ENCODE peak calls at places on chromosomes 12 and 14, in ten cellular contexts. T is H1, U is heart left ventricle, D is HepG2, Q is testis, E is transverse colon, K is esophagus squamous epithelium, S is stomach, A is uterus, M is suprapubic skin. L is an unnamed sample.

GRCh38 chr14:71733210-71733883 is 198.9 kb upstream of the RGS6 start:
- DNase-seq in T (no peak), U (no peak), D (no peak), Q (no peak), E (no peak), K (no peak), S (no peak), A (no peak), M (no peak), L (no peak)

GRCh38 chr12:57802607-57803006 is 15.9 kb downstream of the AVIL start:
- DNase-seq in T (no peak), U (no peak), D (no peak), Q (no peak), E (no peak), K (no peak), S (no peak), A (no peak), M (no peak), L (no peak)

GRCh38 chr14:99003646-99004045 is 268.4 kb downstream of the BCL11B start:
- DNase-seq in T (no peak), U (no peak), D (no peak), Q (no peak), E (no peak), K (no peak), S (no peak), A (no peak), M (no peak), L (no peak)

GRCh38 chr12:5656836-5657235 is 224.9 kb downstream of the NTF3 start:
- DNase-seq in T (no peak), U (no peak), D (no peak), Q (no peak), E (no peak), K (no peak), S (no peak), A (no peak), M (no peak), L (no peak)

GRCh38 chr14:22977684-22978486 is 4.5 kb downstream of the AJUBA start:
- DNase-seq in T (peak), U (peak), D (peak), Q (peak), E (peak), K (no peak), S (peak), A (peak), M (peak), L (peak)

GRCh38 chr12:28540324-28540714 is 350.1 kb downstream of the CCDC91 start:
- DNase-seq in T (no peak), U (no peak), D (no peak), Q (no peak), E (no peak), K (no peak), S (no peak), A (no peak), M (no peak), L (no peak)

GRCh38 chr14:52082903-52083302 is 14.0 kb upstream of the NID2 start:
- DNase-seq in T (no peak), U (no peak), D (no peak), Q (no peak), E (no peak), K (no peak), S (no peak), A (no peak), M (no peak), L (no peak)

GRCh38 chr12:64169999-64170398 is 52.1 kb downstream of the KICS2 start:
- DNase-seq in T (no peak), U (no peak), D (no peak), Q (no peak), E (no peak), K (no peak), S (no peak), A (no peak), M (no peak), L (no peak)

GRCh38 chr12:64611430-64612286 is 1.4 kb downstream of the RASSF3 start:
- DNase-seq in T (no peak), U (peak), D (no peak), Q (peak), E (peak), K (no peak), S (peak), A (peak), M (no peak), L (peak)

GRCh38 chr12:110370732-110371141 is 32.8 kb downstream of the ANAPC7 start:
- DNase-seq in T (no peak), U (no peak), D (no peak), Q (no peak), E (no peak), K (no peak), S (no peak), A (no peak), M (peak), L (peak)

GRCh38 chr12:129662184-129662583 is 241.6 kb downstream of the TMEM132D start:
- DNase-seq in T (no peak), U (no peak), D (no peak), Q (no peak), E (no peak), K (no peak), S (no peak), A (no peak), M (no peak), L (no peak)

DNA sequence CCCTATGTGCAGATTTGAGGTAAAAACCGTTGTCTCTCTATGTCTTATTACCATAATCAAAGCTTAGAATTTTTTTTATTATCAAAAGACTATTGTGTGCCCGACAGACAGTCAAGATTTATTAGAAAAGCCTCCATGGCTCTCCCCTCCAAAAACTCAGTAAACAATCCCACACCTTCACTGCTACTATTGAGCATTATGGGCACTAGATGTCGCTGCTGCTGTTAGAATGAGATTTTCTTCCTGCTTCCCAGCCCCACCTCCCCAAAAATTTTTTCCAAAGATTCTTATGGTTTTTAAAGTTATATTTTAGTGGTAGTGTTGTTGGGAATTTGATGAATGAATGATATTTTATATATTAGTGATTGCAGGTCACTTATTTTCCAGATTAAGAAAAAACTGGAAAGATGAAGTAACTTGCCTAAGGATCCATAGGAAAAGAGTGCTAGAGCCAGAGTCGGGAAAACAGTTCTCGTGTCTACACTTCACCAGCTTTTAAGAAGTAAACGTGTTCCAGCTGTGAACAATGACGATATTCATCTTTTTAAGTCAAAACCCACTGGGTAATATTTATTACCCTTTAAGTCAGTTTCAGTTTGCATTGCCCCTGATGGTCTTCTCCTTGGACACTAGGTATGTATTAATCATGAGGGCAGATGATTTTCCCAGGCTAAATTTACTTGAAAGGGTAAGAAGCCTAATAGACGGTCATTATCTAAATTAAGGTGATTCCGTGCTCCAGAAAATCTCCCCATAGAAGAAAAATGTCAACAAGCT is 12.2 kb upstream of the FOXG1 start:
- DNase-seq in T (no peak), U (no peak), D (peak), Q (peak), E (no peak), K (no peak), S (no peak), A (no peak), M (no peak), L (peak)
- TF ChIP-seq CTCF in T (no peak), U (peak), D (peak), Q (peak), E (peak), K (peak), S (peak), A (peak), M (no peak), L (peak)

DNA sequence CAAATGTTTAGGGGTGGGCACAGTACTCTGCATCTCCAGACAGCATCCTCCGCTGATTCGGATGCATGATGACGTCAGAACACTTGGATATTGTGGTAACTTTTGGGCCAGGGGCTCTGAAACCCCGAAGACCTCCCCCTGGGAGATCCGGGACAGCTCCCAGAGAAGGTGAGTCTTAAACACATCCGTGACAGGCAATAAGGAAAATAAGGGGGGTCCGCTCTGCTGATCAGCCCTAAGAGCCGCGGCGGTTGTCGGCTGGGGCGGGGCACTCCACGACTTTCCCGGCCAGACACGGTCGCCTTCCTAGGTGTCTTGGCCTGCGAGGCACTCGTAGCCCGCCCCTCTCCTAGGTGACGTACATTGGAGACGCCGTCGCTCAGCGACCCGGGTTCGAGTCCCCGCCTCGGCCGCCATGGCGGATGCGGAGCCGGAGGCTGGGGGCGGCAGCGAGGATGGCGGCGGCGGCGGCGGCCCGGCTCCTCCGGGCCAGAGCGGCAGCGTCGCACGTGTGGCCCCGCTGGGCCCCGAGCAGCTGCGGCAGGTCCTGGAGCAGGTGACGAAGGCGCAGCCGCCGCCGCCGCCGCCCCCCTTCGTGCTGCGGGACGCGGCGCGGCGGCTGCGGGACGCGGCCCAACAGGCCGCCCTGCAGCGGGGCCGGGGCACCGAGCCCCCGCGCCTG is at the start of gene ZNF839:
- DNase-seq in T (peak), U (peak), D (peak), Q (peak), E (peak), K (peak), S (peak), A (peak), M (peak), L (peak)
- TF ChIP-seq POLR2A in T (no peak), U (no peak), D (peak), Q (peak), E (peak), K (peak), S (no peak), A (peak), M (no peak), L (no peak)

GRCh38 chr14:92690171-92691011 is 58.0 kb downstream of the LGMN start:
- DNase-seq in T (no peak), U (no peak), D (peak), Q (peak), E (peak), K (no peak), S (peak), A (peak), M (peak), L (peak)
- TF ChIP-seq CTCF in T (peak), U (peak), D (peak), Q (peak), E (peak), K (peak), S (peak), A (no peak), M (no peak), L (peak)

GRCh38 chr14:101151930-101152310 is 248.4 kb upstream of the RTL1 start:
- DNase-seq in T (no peak), U (no peak), D (no peak), Q (no peak), E (no peak), K (no peak), S (no peak), A (no peak), M (no peak), L (no peak)
- TF ChIP-seq POLR2A in T (no peak), U (no peak), D (no peak), Q (no peak), E (no peak), K (no peak), S (no peak), A (no peak), M (no peak), L (no peak)

GRCh38 chr12:92930421-92930820 is 1.3 kb upstream of the EEA1 start:
- DNase-seq in T (no peak), U (no peak), D (no peak), Q (no peak), E (no peak), K (no peak), S (no peak), A (no peak), M (no peak), L (no peak)

GRCh38 chr12:92928431-92928961 is 599 bp downstream of the EEA1 start:
- DNase-seq in T (peak), U (peak), D (no peak), Q (peak), E (peak), K (no peak), S (no peak), A (peak), M (peak), L (peak)

GRCh38 chr12:92927436-92928116 is 1.5 kb downstream of the EEA1 start:
- DNase-seq in T (no peak), U (no peak), D (peak), Q (no peak), E (no peak), K (no peak), S (no peak), A (no peak), M (no peak), L (no peak)

GRCh38 chr12:92929957-92930356 is 862 bp upstream of the EEA1 start:
- DNase-seq in T (no peak), U (no peak), D (no peak), Q (no peak), E (no peak), K (no peak), S (no peak), A (no peak), M (no peak), L (no peak)

GRCh38 chr12:92928962-92929915 is at the start of gene EEA1:
- DNase-seq in T (peak), U (peak), D (peak), Q (peak), E (peak), K (peak), S (peak), A (peak), M (peak), L (peak)
- TF ChIP-seq CTCF in T (no peak), U (no peak), D (peak), Q (peak), E (no peak), K (peak), S (no peak), A (peak), M (no peak), L (no peak)

DNA sequence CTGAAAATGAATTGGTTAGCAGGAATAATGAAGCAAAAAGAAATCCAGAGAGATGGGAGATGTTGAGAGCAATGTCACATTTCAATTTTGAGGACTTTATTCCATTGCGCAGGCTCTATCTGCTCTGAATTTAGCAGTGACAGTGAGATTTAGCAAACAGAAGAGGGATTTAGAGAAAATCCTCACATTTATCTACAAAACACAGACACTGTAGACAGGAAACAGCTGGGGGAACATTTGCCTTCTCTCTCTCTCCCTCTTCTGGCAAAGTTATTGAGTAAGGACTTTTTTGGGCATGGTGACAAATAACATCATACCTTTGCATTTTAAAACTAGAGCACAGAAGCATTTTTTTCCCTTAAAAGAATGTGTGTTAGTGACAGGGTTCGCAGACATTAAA is at the start of gene IGF1:
- DNase-seq in T (no peak), U (no peak), D (no peak), Q (peak), E (no peak), K (no peak), S (no peak), A (no peak), M (no peak), L (no peak)
- TF ChIP-seq POLR2A in T (no peak), U (no peak), D (no peak), Q (no peak), E (no peak), K (no peak), S (no peak), A (no peak), M (no peak), L (no peak)

GRCh38 chr12:105085537-105085936 is 1.3 kb upstream of the ALDH1L2 start:
- DNase-seq in T (no peak), U (no peak), D (no peak), Q (no peak), E (no peak), K (no peak), S (no peak), A (no peak), M (no peak), L (no peak)
- TF ChIP-seq CTCF in T (no peak), U (no peak), D (no peak), Q (no peak), E (no peak), K (no peak), S (no peak), A (no peak), M (no peak), L (no peak)

DNA sequence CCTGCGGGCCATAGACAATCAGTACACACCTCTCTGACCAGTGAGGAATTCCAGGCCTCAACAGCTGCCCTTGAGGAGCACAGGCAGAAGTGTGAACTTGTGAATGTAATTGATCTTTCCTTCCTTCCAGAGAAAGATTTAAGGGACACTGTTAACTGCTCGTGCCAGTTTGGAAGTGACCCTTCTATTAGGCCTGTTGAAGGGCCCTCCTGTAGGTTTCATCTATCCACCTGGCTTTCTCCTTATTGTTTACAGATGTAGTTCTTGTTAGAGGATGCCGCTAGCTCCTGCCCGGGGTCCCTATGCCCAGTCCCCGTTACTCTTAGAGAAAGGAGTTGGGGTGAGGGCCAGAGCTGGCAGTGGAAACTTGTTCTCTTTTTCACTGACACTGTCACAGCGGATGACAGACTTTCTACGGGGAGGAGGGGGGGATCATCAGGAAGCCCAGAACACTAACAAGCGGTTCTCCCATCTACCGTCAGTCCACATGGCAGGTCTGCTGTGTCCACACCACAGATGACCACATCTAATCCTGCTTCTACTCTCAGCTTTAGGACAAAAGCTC is 42.6 kb downstream of the SH2B3 start:
- DNase-seq in T (peak), U (no peak), D (no peak), Q (peak), E (no peak), K (no peak), S (peak), A (peak), M (no peak), L (no peak)
- TF ChIP-seq POLR2A in T (no peak), U (no peak), D (no peak), Q (no peak), E (no peak), K (no peak), S (no peak), A (no peak), M (no peak), L (no peak)

GRCh38 chr12:11894890-11895289 is 175.8 kb upstream of the BCL2L14 start:
- DNase-seq in T (no peak), U (no peak), D (no peak), Q (no peak), E (no peak), K (no peak), S (no peak), A (no peak), M (no peak), L (no peak)

GRCh38 chr12:11891350-11892064 is 179.2 kb upstream of the BCL2L14 start:
- DNase-seq in T (no peak), U (peak), D (no peak), Q (peak), E (no peak), K (no peak), S (no peak), A (no peak), M (no peak), L (no peak)

GRCh38 chr12:11895421-11896064 is 175.2 kb upstream of the BCL2L14 start:
- DNase-seq in T (no peak), U (no peak), D (no peak), Q (no peak), E (no peak), K (no peak), S (no peak), A (no peak), M (no peak), L (no peak)

GRCh38 chr12:11893998-11894397 is 176.7 kb upstream of the BCL2L14 start:
- DNase-seq in T (no peak), U (no peak), D (no peak), Q (no peak), E (no peak), K (no peak), S (no peak), A (no peak), M (no peak), L (no peak)

DNA sequence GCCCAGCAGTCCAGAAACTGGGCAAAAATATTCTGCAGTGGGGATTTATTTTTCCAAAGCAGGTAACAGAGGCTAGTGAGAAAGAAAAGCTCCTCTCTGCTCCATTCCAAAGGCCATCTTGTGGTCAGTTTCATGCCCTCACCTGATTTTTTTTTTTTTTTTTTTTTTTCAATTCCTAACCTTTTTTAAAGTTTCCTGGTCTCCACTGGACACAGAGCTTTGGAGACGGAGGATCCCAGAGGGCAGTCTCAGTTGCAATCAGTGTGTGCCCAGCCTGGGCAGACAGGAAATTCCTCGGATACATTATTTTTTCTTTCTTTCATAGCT is 178.7 kb upstream of the BCL2L14 start:
- DNase-seq in T (no peak), U (no peak), D (peak), Q (no peak), E (no peak), K (no peak), S (no peak), A (no peak), M (no peak), L (no peak)
- TF ChIP-seq CTCF in T (no peak), U (peak), D (no peak), Q (peak), E (peak), K (no peak), S (no peak), A (no peak), M (no peak), L (no peak)

L was measured in thyroid gland.